ENCODE peak calls at places on chromosomes 1 and 21, in seven cellular contexts. P is mucosa of gallbladder, O is Daoy, B is NCI-H1092, K is PC-9, J is cerebellum, H is myocyte. N is an unnamed sample.

GRCh38 chr1:26838474-26839338 is 12.2 kb downstream of the ZDHHC18 start:
- DNase-seq in P (no peak), O (no peak), B (no peak), K (no peak), J (no peak), H (peak; percentile 35), N (no peak)

GRCh38 chr1:94827434-94827833 is 7.3 kb downstream of the SLC44A3 start:
- DNase-seq in P (no peak), O (no peak), B (no peak), K (no peak), J (no peak), H (no peak), N (no peak)

GRCh38 chr1:246215505-246215893 is 291.6 kb downstream of the SMYD3 start:
- DNase-seq in P (no peak), O (no peak), B (no peak), K (no peak), J (no peak), H (no peak), N (no peak)

GRCh38 chr1:164601399-164602141 is 42.6 kb downstream of the PBX1 start:
- DNase-seq in P (no peak), O (no peak), B (no peak), K (no peak), J (no peak), H (no peak), N (no peak)

GRCh38 chr1:204457665-204458064 is 36.9 kb downstream of the PIK3C2B start:
- DNase-seq in P (no peak), O (no peak), B (no peak), K (no peak), J (no peak), H (no peak), N (no peak)

GRCh38 chr1:167219646-167220536 is 795 bp upstream of the POU2F1 start:
- DNase-seq in P (peak; percentile 84), O (peak; percentile 80), B (peak; percentile 90), K (peak; percentile 86), J (peak; percentile 84), H (peak; percentile 79), N (peak; percentile 97)

GRCh38 chr1:223363057-223363855 is 720 bp downstream of the SUSD4 start:
- DNase-seq in P (no peak), O (peak; percentile 79), B (peak; percentile 38), K (no peak), J (peak; percentile 27), H (peak; percentile 80), N (peak; percentile 15)

GRCh38 chr1:19209439-19209989 is 552 bp downstream of the UBR4 start:
- DNase-seq in P (peak; percentile 21), O (peak; percentile 61), B (no peak), K (no peak), J (peak; percentile 20), H (peak; percentile 44), N (no peak)

GRCh38 chr1:245448858-245449534 is 294.2 kb downstream of the KIF26B start:
- DNase-seq in P (no peak), O (no peak), B (no peak), K (no peak), J (no peak), H (no peak), N (no peak)

GRCh38 chr1:116765962-116766361 is 11.7 kb downstream of the CD2 start:
- DNase-seq in P (no peak), O (no peak), B (no peak), K (no peak), J (no peak), H (peak; percentile 53), N (no peak)

GRCh38 chr1:164628758-164629157 is 69.8 kb downstream of the PBX1 start:
- DNase-seq in P (no peak), O (no peak), B (no peak), K (no peak), J (no peak), H (no peak), N (no peak)

GRCh38 chr1:184646824-184647223 is 107.8 kb downstream of the EDEM3 start:
- DNase-seq in P (no peak), O (no peak), B (no peak), K (no peak), J (no peak), H (no peak), N (no peak)

GRCh38 chr1:228281631-228282328 is 73.9 kb downstream of the OBSCN start:
- DNase-seq in P (no peak), O (no peak), B (no peak), K (no peak), J (no peak), H (no peak), N (no peak)

GRCh38 chr1:66532798-66533783 is 862 bp upstream of the SGIP1 start:
- DNase-seq in P (no peak), O (no peak), B (peak; percentile 64), K (no peak), J (no peak), H (peak; percentile 65), N (no peak)

GRCh38 chr1:248821641-248822040 is 4.1 kb downstream of the SH3BP5L start:
- DNase-seq in P (no peak), O (no peak), B (no peak), K (no peak), J (no peak), H (no peak), N (no peak)

GRCh38 chr21:39696620-39697019 is 48.4 kb upstream of the IGSF5 start:
- DNase-seq in P (peak; percentile 69), O (no peak), B (peak; percentile 55), K (no peak), J (no peak), H (no peak), N (no peak)

GRCh38 chr1:222276062-222276461 is 271.8 kb downstream of the HHIPL2 start:
- DNase-seq in P (no peak), O (no peak), B (peak; percentile 92), K (no peak), J (peak; percentile 70), H (peak; percentile 86), N (no peak)

GRCh38 chr1:8455700-8456305 is 137.9 kb downstream of the SLC45A1 start:
- DNase-seq in P (no peak), O (no peak), B (no peak), K (no peak), J (no peak), H (peak; percentile 50), N (no peak)

GRCh38 chr1:185401019-185401418 is 84.0 kb upstream of the IVNS1ABP start:
- DNase-seq in P (no peak), O (peak; percentile 76), B (no peak), K (no peak), J (no peak), H (no peak), N (no peak)

GRCh38 chr1:10631121-10631810 is 156.5 kb downstream of the PEX14 start:
- DNase-seq in P (no peak), O (no peak), B (no peak), K (no peak), J (no peak), H (no peak), N (no peak)

GRCh38 chr1:16631248-16632043 is 18.1 kb upstream of the NBPF1 start:
- DNase-seq in P (no peak), O (no peak), B (no peak), K (no peak), J (no peak), H (no peak), N (no peak)

GRCh38 chr1:107648071-107648470 is 316.9 kb downstream of the VAV3 start:
- DNase-seq in P (no peak), O (peak; percentile 77), B (no peak), K (no peak), J (no peak), H (peak; percentile 74), N (no peak)

GRCh38 chr1:162627662-162628296 is 4.5 kb upstream of the DDR2 start:
- DNase-seq in P (no peak), O (peak; percentile 37), B (no peak), K (no peak), J (no peak), H (peak; percentile 37), N (peak; percentile 44)

GRCh38 chr1:65001238-65001792 is 35.0 kb upstream of the JAK1 start:
- DNase-seq in P (peak; percentile 47), O (no peak), B (no peak), K (no peak), J (no peak), H (no peak), N (no peak)

GRCh38 chr1:212410231-212410825 is 4.4 kb downstream of the PACC1 start:
- DNase-seq in P (no peak), O (no peak), B (no peak), K (no peak), J (no peak), H (no peak), N (no peak)

GRCh38 chr1:109201123-109201703 is 12.5 kb upstream of the SARS1 start:
- DNase-seq in P (peak; percentile 23), O (peak; percentile 93), B (no peak), K (peak; percentile 70), J (peak; percentile 37), H (peak; percentile 94), N (peak; percentile 55)

GRCh38 chr1:187032982-187033705 is 204.4 kb downstream of the PLA2G4A start:
- DNase-seq in P (no peak), O (no peak), B (no peak), K (no peak), J (no peak), H (no peak), N (no peak)

GRCh38 chr1:153561401-153561985 is 4.2 kb downstream of the S100A2 start:
- DNase-seq in P (no peak), O (no peak), B (no peak), K (no peak), J (no peak), H (no peak), N (no peak)

GRCh38 chr1:212557739-212558664 is 50.6 kb upstream of the ATF3 start:
- DNase-seq in P (peak; percentile 34), O (peak; percentile 26), B (peak; percentile 48), K (no peak), J (peak; percentile 21), H (no peak), N (peak; percentile 48)

GRCh38 chr1:41915786-41916571 is 2.7 kb downstream of the HIVEP3 start:
- DNase-seq in P (peak; percentile 53), O (peak; percentile 84), B (no peak), K (peak; percentile 62), J (no peak), H (no peak), N (peak; percentile 41)

N was measured in Calu3.